ENCODE peak calls at places on chromosomes 1 and 21, in eight cellular contexts. D is transverse colon; O is aorta; A is OCI-LY7; V is astrocyte; Y is lower lobe of right lung; Z is CD4-positive, CD25-positive, alpha-beta regulatory T cell; F is mesendoderm. G is an unnamed sample. For H3K4me1, the result is how much of the 10 kb centered on the place peaks cover.

GRCh38 chr21:33951276-33952178 is 35.9 kb upstream of the ATP5PO start:
- DNase-seq in O (no peak), F (no peak), Y (no peak), Z (peak), D (no peak), A (peak), V (no peak), G (no peak)

GRCh38 chr21:45990049-45990711 is 8.6 kb downstream of the COL6A1 start:
- DNase-seq in A (no peak), F (no peak), Z (no peak), D (no peak), O (peak), Y (peak), V (no peak), G (no peak)

GRCh38 chr1:98949606-98950005 is 55.1 kb downstream of the PLPPR5 start:
- DNase-seq in Y (no peak), F (peak), D (no peak), Z (no peak), A (no peak), V (peak), O (no peak), G (no peak)

GRCh38 chr1:156195853-156196252 is 1.9 kb downstream of the SLC25A44 start:
- DNase-seq in O (no peak), F (no peak), A (no peak), D (no peak), V (no peak), Y (no peak), Z (no peak), G (no peak)

GRCh38 chr1:28326980-28327379 is 1.9 kb upstream of the MED18 start:
- DNase-seq in O (no peak), Y (no peak), A (peak), Z (no peak), D (no peak), V (no peak), F (no peak), G (no peak)

GRCh38 chr1:31181515-31182343 is 58.0 kb downstream of the NKAIN1 start:
- DNase-seq in F (peak), D (peak), O (peak), V (no peak), A (peak), Z (peak), Y (peak), G (no peak)

GRCh38 chr1:211198111-211198510 is 61.1 kb upstream of the RCOR3 start:
- DNase-seq in A (no peak), Y (no peak), O (no peak), D (no peak), Z (no peak), F (no peak), V (peak), G (no peak)

GRCh38 chr1:58874757-58875755 is 91.2 kb upstream of the JUN start:
- DNase-seq in V (peak), A (no peak), F (peak), D (no peak), Y (no peak), O (peak), Z (no peak), G (no peak)

GRCh38 chr1:41784516-41785279 is 134.0 kb downstream of the HIVEP3 start:
- DNase-seq in D (no peak), F (no peak), O (no peak), Z (no peak), V (peak), Y (no peak), A (no peak), G (no peak)

GRCh38 chr21:37527716-37528115 is 161.1 kb downstream of the DYRK1A start:
- DNase-seq in A (no peak), V (no peak), Y (no peak), F (no peak), Z (no peak), O (no peak), D (no peak), G (no peak)

GRCh38 chr1:179745131-179745611 is 2.1 kb downstream of the FAM163A start:
- DNase-seq in V (no peak), Z (no peak), A (no peak), D (no peak), O (no peak), Y (no peak), F (peak), G (no peak)

GRCh38 chr1:200506471-200506870 is 96.6 kb upstream of the ZNF281 start:
- DNase-seq in Z (no peak), A (no peak), V (no peak), F (no peak), Y (no peak), D (no peak), O (no peak), G (no peak)

GRCh38 chr1:176938375-176938774 is 226.1 kb downstream of the ASTN1 start:
- DNase-seq in F (no peak), A (no peak), O (no peak), Z (no peak), V (no peak), D (no peak), Y (no peak), G (no peak)

GRCh38 chr1:160741092-160741501 is 2.0 kb downstream of the SLAMF7 start:
- DNase-seq in Y (no peak), V (no peak), O (no peak), F (no peak), A (no peak), D (no peak), Z (no peak), G (no peak)

GRCh38 chr1:160744287-160744857 is 5.3 kb downstream of the SLAMF7 start:
- DNase-seq in F (no peak), D (no peak), A (no peak), V (no peak), Z (peak), O (no peak), Y (no peak), G (no peak)

GRCh38 chr1:160741597-160742348 is 2.7 kb downstream of the SLAMF7 start:
- DNase-seq in O (no peak), F (peak), A (no peak), Z (no peak), D (no peak), Y (no peak), V (no peak), G (no peak)

GRCh38 chr1:160742428-160743127 is 3.5 kb downstream of the SLAMF7 start:
- DNase-seq in Z (no peak), A (no peak), V (no peak), O (no peak), Y (no peak), F (no peak), D (no peak), G (no peak)

GRCh38 chr1:160743266-160743665 is 4.2 kb downstream of the SLAMF7 start:
- DNase-seq in Z (no peak), F (no peak), D (no peak), V (no peak), A (no peak), Y (no peak), O (no peak), G (no peak)
- H3K4me1 ChIP-seq in Z (under half), F (under half), D (under half), V (under half), A (under half), Y (under half), O (under half), G (under half)

GRCh38 chr1:84433253-84434080 is 35.2 kb downstream of the DNASE2B start:
- DNase-seq in A (peak), D (peak), V (peak), F (peak), Z (peak), O (no peak), Y (peak), G (peak)
- H3K4me3 ChIP-seq in A (peak), D (peak), V (peak), F (no peak), Z (peak), O (no peak), Y (peak), G (peak)

DNA sequence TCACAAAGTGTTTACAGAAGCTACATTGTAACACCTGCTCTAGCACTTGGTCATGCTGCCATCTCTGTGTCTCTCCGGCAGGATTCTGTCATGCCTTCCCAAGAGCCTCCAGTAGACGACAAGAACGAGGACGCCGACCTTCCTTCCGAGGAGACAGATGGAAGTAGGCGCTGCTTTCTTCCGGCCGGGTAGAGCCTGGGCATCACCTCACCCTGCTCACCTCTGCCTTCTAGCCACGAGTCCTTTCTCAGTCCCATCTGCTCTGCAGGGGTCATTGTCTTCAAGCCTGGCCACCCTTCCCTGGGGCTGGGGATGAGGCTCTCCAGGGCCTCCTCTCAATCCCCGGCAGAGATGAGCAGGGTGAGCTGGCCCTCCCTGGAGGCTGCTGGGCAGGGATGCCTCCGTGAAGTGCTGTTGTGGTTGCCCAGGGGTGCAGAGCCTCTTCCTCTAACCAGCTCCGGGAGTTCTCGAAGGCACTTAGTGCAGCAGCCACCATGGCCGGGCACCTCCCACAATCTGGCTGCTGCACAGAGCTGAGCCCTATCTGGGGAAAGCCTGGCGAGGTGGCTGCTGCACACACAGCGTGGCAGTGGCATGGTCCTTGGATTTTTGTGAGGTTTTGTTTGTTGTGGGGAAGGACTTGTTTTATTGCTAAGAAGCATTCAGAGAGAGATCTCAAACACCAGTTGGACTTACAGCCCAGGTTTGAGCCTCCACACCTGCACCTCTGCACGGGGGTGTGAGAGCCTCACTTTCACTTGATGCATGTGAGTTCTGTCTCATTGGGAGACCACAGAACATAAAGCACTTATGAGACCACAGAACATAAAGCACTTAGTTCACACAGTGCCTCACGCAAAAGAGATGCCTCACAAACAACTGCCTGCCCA is 48.4 kb downstream of the FAAP20 start:
- DNase-seq in Z (peak), Y (peak), O (no peak), A (no peak), V (no peak), D (no peak), F (no peak), G (no peak)
- H3K4me1 ChIP-seq in Z (under half), Y (under half), O (under half), A (under half), V (under half), D (under half), F (under half), G (under half)

DNA sequence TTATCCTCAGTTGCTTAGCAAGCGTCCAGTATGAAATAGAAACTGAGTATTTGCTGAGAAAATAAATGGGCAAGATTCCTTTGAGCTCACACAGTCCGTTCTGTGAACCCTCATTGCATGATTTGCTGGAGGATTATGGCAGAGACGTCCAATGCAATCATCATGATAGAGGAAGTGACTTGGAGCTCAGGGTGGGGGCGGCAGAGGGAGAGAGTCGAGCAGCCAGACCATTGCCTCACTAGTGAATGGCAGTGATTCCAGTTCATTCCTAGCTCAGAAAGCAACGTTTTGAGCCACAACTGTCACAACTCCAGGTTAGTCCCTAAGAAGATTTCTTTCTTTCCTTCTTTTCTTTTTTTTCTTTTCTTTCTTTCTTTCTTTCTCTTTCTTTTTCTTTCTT is 27.5 kb upstream of the COL9A2 start:
- DNase-seq in Z (peak), F (no peak), V (peak), Y (peak), O (peak), D (peak), A (peak), G (no peak)
- H3K4me3 ChIP-seq in Z (peak), F (no peak), V (no peak), Y (peak), O (no peak), D (no peak), A (peak), G (no peak)

DNA sequence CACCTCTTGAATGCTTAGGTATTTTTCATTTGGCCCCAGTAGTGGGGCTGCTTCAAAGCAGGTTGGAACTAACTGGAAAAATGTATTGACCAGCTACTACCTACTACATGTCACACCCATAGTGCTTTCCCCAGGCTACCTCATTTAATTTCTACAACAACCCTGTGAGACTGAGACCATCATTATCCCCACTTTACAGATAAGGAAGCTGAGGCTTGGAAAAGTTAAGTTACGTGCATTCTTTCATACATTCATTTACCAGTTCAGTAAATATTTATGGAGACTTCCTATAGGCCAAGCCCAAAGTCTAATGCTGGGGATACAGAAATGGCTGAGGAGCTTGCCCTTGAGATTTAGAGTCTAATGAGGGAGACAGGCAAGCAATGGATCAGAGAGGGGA is 14.5 kb upstream of the PADI3 start:
- DNase-seq in Y (no peak), F (no peak), O (no peak), D (no peak), Z (no peak), A (no peak), V (no peak), G (no peak)
- H3K4me1 ChIP-seq in Y (under half), F (under half), O (under half), D (under half), Z (under half), A (under half), V (under half), G (under half)

G was measured in CD4-positive, alpha-beta memory T cell.